ENCODE peak calls at places on chromosomes 11 and 22, in six cellular contexts. T, C, A, Z, B and J are unnamed samples.

GRCh38 chr11:77071077-77071476 is 4.3 kb downstream of the CAPN5 start:
- DNase-seq in T (no peak), C (no peak), A (no peak), Z (no peak), B (no peak), J (peak)

GRCh38 chr11:110337570-110338193 is 41.3 kb upstream of the RDX start:
- DNase-seq in T (no peak), C (peak), A (peak), Z (no peak), B (no peak), J (no peak)

GRCh38 chr22:46346680-46347405 is 11.3 kb downstream of the TRMU start:
- DNase-seq in T (no peak), C (no peak), A (no peak), Z (peak), B (no peak), J (no peak)

GRCh38 chr22:45584621-45585436 is 82.1 kb downstream of the FBLN1 start:
- DNase-seq in T (no peak), C (no peak), A (no peak), Z (no peak), B (no peak), J (no peak)

GRCh38 chr11:40602866-40603578 is 856.4 kb downstream of the LRRC4C start:
- DNase-seq in T (no peak), C (no peak), A (no peak), Z (no peak), B (no peak), J (no peak)

GRCh38 chr11:67510023-67510345 is 2.0 kb upstream of the CDK2AP2 start:
- DNase-seq in T (no peak), C (no peak), A (no peak), Z (no peak), B (no peak), J (no peak)

GRCh38 chr11:1129666-1130160 is 28.0 kb upstream of the MUC5AC start:
- DNase-seq in T (no peak), C (no peak), A (no peak), Z (no peak), B (no peak), J (no peak)

GRCh38 chr22:47918936-47919505 is 1156.6 kb downstream of the TBC1D22A start:
- DNase-seq in T (peak), C (no peak), A (no peak), Z (no peak), B (peak), J (no peak)

GRCh38 chr11:2777871-2778629 is 78.3 kb upstream of the KCNQ1OT1 start:
- DNase-seq in T (no peak), C (no peak), A (no peak), Z (no peak), B (no peak), J (no peak)

GRCh38 chr22:35452351-35452781 is 52.4 kb downstream of the MCM5 start:
- DNase-seq in T (no peak), C (no peak), A (no peak), Z (no peak), B (no peak), J (no peak)

GRCh38 chr22:28442951-28443876 is 236.4 kb downstream of the TTC28 start:
- DNase-seq in T (peak), C (peak), A (peak), Z (no peak), B (no peak), J (peak)

GRCh38 chr11:131195801-131196517 is 174.5 kb upstream of the NTM start:
- DNase-seq in T (peak), C (peak), A (peak), Z (no peak), B (no peak), J (no peak)

GRCh38 chr11:8100605-8101004 is 19.6 kb downstream of the TUB start:
- DNase-seq in T (no peak), C (no peak), A (no peak), Z (no peak), B (no peak), J (no peak)

GRCh38 chr22:47808886-47809620 is 1046.6 kb downstream of the TBC1D22A start:
- DNase-seq in T (no peak), C (no peak), A (no peak), Z (no peak), B (no peak), J (no peak)

GRCh38 chr11:65883058-65883761 is 3.6 kb downstream of the CTSW start:
- DNase-seq in T (no peak), C (no peak), A (no peak), Z (no peak), B (no peak), J (no peak)